ENCODE peak calls at places on chromosomes 6 and 20, in nine cellular contexts. One of them, this sample, is unnamed.

GRCh38 chr20:12293900-12294299 is 376.2 kb downstream of the BTBD3 start:
- DNase-seq in thyroid gland: no peak
- DNase-seq in H9: no peak
- DNase-seq in endothelial cell: no peak
- DNase-seq in neural crest cell: no peak
- DNase-seq in upper lobe of right lung: no peak
- DNase-seq in foreskin fibroblast: no peak
- DNase-seq in esophagus muscularis mucosa: no peak
- DNase-seq in A673: no peak
- DNase-seq in this sample: no peak

GRCh38 chr6:158789115-158789917 is 29.9 kb downstream of the EZR start:
- DNase-seq in thyroid gland: peak
- DNase-seq in H9: no peak
- DNase-seq in endothelial cell: no peak
- DNase-seq in neural crest cell: no peak
- DNase-seq in upper lobe of right lung: no peak
- DNase-seq in foreskin fibroblast: no peak
- DNase-seq in esophagus muscularis mucosa: no peak
- DNase-seq in A673: no peak
- DNase-seq in this sample: no peak

GRCh38 chr6:133814797-133815196 is 74.1 kb upstream of the TCF21 start:
- DNase-seq in thyroid gland: no peak
- DNase-seq in H9: no peak
- DNase-seq in endothelial cell: no peak
- DNase-seq in neural crest cell: no peak
- DNase-seq in upper lobe of right lung: no peak
- DNase-seq in foreskin fibroblast: peak
- DNase-seq in esophagus muscularis mucosa: no peak
- DNase-seq in A673: peak
- DNase-seq in this sample: peak

GRCh38 chr6:11769816-11770545 is 8.6 kb downstream of the ADTRP start:
- DNase-seq in thyroid gland: no peak
- DNase-seq in H9: peak
- DNase-seq in endothelial cell: no peak
- DNase-seq in neural crest cell: no peak
- DNase-seq in upper lobe of right lung: no peak
- DNase-seq in foreskin fibroblast: no peak
- DNase-seq in esophagus muscularis mucosa: no peak
- DNase-seq in A673: no peak
- DNase-seq in this sample: no peak

GRCh38 chr6:113909224-113909856 is 52.2 kb downstream of the MARCKS start:
- DNase-seq in thyroid gland: no peak
- DNase-seq in H9: no peak
- DNase-seq in endothelial cell: peak
- DNase-seq in neural crest cell: peak
- DNase-seq in upper lobe of right lung: no peak
- DNase-seq in foreskin fibroblast: peak
- DNase-seq in esophagus muscularis mucosa: no peak
- DNase-seq in A673: peak
- DNase-seq in this sample: peak

GRCh38 chr20:44253528-44253927 is 6.4 kb downstream of the GDAP1L1 start:
- DNase-seq in thyroid gland: no peak
- DNase-seq in H9: peak
- DNase-seq in endothelial cell: no peak
- DNase-seq in neural crest cell: no peak
- DNase-seq in upper lobe of right lung: no peak
- DNase-seq in foreskin fibroblast: no peak
- DNase-seq in esophagus muscularis mucosa: no peak
- DNase-seq in A673: no peak
- DNase-seq in this sample: no peak

GRCh38 chr6:12119085-12119588 is 107.0 kb downstream of the HIVEP1 start:
- DNase-seq in thyroid gland: peak
- DNase-seq in H9: no peak
- DNase-seq in endothelial cell: no peak
- DNase-seq in neural crest cell: no peak
- DNase-seq in upper lobe of right lung: no peak
- DNase-seq in foreskin fibroblast: no peak
- DNase-seq in esophagus muscularis mucosa: no peak
- DNase-seq in A673: no peak
- DNase-seq in this sample: peak

GRCh38 chr6:109690373-109690739 is 646 bp downstream of the AK9 start:
- DNase-seq in thyroid gland: peak
- DNase-seq in H9: peak
- DNase-seq in endothelial cell: peak
- DNase-seq in neural crest cell: peak
- DNase-seq in upper lobe of right lung: peak
- DNase-seq in foreskin fibroblast: peak
- DNase-seq in esophagus muscularis mucosa: no peak
- DNase-seq in A673: no peak
- DNase-seq in this sample: no peak

GRCh38 chr20:55544638-55545037 is 460.7 kb downstream of the CBLN4 start:
- DNase-seq in thyroid gland: no peak
- DNase-seq in H9: no peak
- DNase-seq in endothelial cell: no peak
- DNase-seq in neural crest cell: no peak
- DNase-seq in upper lobe of right lung: no peak
- DNase-seq in foreskin fibroblast: no peak
- DNase-seq in esophagus muscularis mucosa: no peak
- DNase-seq in A673: no peak
- DNase-seq in this sample: no peak

GRCh38 chr6:12289655-12290489 is at the start of gene EDN1:
- DNase-seq in thyroid gland: peak
- DNase-seq in H9: peak
- DNase-seq in endothelial cell: peak
- DNase-seq in neural crest cell: peak
- DNase-seq in upper lobe of right lung: peak
- DNase-seq in foreskin fibroblast: peak
- DNase-seq in esophagus muscularis mucosa: no peak
- DNase-seq in A673: peak
- DNase-seq in this sample: peak

GRCh38 chr20:44773070-44773829 is 27.6 kb downstream of the KCNK15 start:
- DNase-seq in thyroid gland: no peak
- DNase-seq in H9: no peak
- DNase-seq in endothelial cell: no peak
- DNase-seq in neural crest cell: no peak
- DNase-seq in upper lobe of right lung: no peak
- DNase-seq in foreskin fibroblast: no peak
- DNase-seq in esophagus muscularis mucosa: no peak
- DNase-seq in A673: no peak
- DNase-seq in this sample: no peak

GRCh38 chr6:118495639-118496296 is 52.3 kb upstream of the PLN start:
- DNase-seq in thyroid gland: no peak
- DNase-seq in H9: no peak
- DNase-seq in endothelial cell: no peak
- DNase-seq in neural crest cell: no peak
- DNase-seq in upper lobe of right lung: no peak
- DNase-seq in foreskin fibroblast: peak
- DNase-seq in esophagus muscularis mucosa: no peak
- DNase-seq in A673: no peak
- DNase-seq in this sample: no peak

GRCh38 chr6:135002229-135002844 is 52.3 kb downstream of the HBS1L start:
- DNase-seq in thyroid gland: no peak
- DNase-seq in H9: no peak
- DNase-seq in endothelial cell: no peak
- DNase-seq in neural crest cell: no peak
- DNase-seq in upper lobe of right lung: no peak
- DNase-seq in foreskin fibroblast: peak
- DNase-seq in esophagus muscularis mucosa: no peak
- DNase-seq in A673: peak
- DNase-seq in this sample: peak

GRCh38 chr20:38290829-38291581 is 13.0 kb upstream of the BPI start:
- DNase-seq in thyroid gland: no peak
- DNase-seq in H9: peak
- DNase-seq in endothelial cell: peak
- DNase-seq in neural crest cell: peak
- DNase-seq in upper lobe of right lung: no peak
- DNase-seq in foreskin fibroblast: peak
- DNase-seq in esophagus muscularis mucosa: no peak
- DNase-seq in A673: peak
- DNase-seq in this sample: peak

GRCh38 chr6:11298651-11299420 is 66.4 kb upstream of the NEDD9 start:
- DNase-seq in thyroid gland: peak
- DNase-seq in H9: peak
- DNase-seq in endothelial cell: peak
- DNase-seq in neural crest cell: no peak
- DNase-seq in upper lobe of right lung: no peak
- DNase-seq in foreskin fibroblast: no peak
- DNase-seq in esophagus muscularis mucosa: no peak
- DNase-seq in A673: no peak
- DNase-seq in this sample: no peak

DNA sequence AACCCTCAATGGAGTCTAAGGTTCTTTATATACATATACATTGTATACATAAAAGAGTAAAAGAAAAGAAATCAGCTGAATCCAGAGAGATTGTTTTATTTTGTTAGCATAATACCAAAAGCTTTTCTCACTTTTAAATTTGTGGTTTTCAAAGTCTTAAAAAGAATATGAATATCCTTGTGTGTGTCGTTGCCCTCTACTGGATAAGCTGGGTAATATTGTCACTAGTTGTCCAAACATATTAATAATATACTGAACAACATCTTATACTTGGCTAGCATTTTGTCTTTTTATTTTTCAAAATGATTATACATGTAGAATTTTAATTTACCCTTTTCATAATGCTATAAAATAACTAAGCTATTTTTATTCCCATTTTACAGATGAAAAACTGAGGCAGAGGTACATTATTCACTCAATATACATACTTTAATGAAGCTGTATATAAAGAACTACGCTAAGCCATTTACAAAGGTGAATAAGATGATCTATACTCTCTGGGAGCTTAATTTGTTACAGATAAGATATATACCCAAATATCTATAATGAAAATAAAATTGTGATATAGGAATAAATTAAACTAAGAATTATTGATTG is 531.7 kb downstream of the TFAP2B start:
- DNase-seq in thyroid gland: no peak
- DNase-seq in H9: no peak
- DNase-seq in endothelial cell: no peak
- DNase-seq in neural crest cell: no peak
- DNase-seq in upper lobe of right lung: no peak
- DNase-seq in foreskin fibroblast: peak
- DNase-seq in esophagus muscularis mucosa: no peak
- DNase-seq in A673: peak
- DNase-seq in this sample: peak
- TF ChIP-seq CTCF in thyroid gland: no peak
- TF ChIP-seq CTCF in H9: peak
- TF ChIP-seq CTCF in endothelial cell: peak
- TF ChIP-seq CTCF in neural crest cell: peak
- TF ChIP-seq CTCF in upper lobe of right lung: peak
- TF ChIP-seq CTCF in foreskin fibroblast: no peak
- TF ChIP-seq CTCF in esophagus muscularis mucosa: no peak
- TF ChIP-seq CTCF in A673: peak
- TF ChIP-seq CTCF in this sample: no peak

GRCh38 chr6:160792711-160793110 is 90.7 kb downstream of the PLG start:
- DNase-seq in thyroid gland: no peak
- DNase-seq in H9: no peak
- DNase-seq in endothelial cell: no peak
- DNase-seq in neural crest cell: no peak
- DNase-seq in upper lobe of right lung: no peak
- DNase-seq in foreskin fibroblast: no peak
- DNase-seq in esophagus muscularis mucosa: no peak
- DNase-seq in A673: no peak
- DNase-seq in this sample: no peak
- TF ChIP-seq CTCF in thyroid gland: no peak
- TF ChIP-seq CTCF in H9: no peak
- TF ChIP-seq CTCF in endothelial cell: no peak
- TF ChIP-seq CTCF in neural crest cell: no peak
- TF ChIP-seq CTCF in upper lobe of right lung: no peak
- TF ChIP-seq CTCF in foreskin fibroblast: no peak
- TF ChIP-seq CTCF in esophagus muscularis mucosa: no peak
- TF ChIP-seq CTCF in A673: no peak
- TF ChIP-seq CTCF in this sample: no peak

DNA sequence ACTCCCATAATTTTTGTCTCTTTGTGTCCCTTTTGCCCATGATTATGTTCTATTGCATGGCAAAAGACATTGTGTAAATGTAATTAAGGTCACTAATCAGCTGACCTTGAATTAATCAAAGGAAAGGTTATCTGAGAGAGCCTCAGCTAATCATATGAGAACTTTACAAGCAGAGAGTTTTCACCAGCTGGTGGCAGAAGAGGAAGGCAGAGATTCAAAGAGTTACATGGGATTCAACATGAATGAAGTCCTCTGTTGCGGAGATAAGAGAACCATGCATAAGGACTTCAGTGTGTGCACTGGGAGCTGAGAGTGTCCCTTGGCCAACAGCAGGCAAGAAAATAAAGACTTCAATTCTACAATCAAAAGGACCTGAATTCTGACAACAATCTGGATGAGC is 494.1 kb upstream of the ARID1B start:
- DNase-seq in thyroid gland: no peak
- DNase-seq in H9: no peak
- DNase-seq in endothelial cell: no peak
- DNase-seq in neural crest cell: no peak
- DNase-seq in upper lobe of right lung: no peak
- DNase-seq in foreskin fibroblast: no peak
- DNase-seq in esophagus muscularis mucosa: no peak
- DNase-seq in A673: peak
- DNase-seq in this sample: no peak
- TF ChIP-seq CTCF in thyroid gland: no peak
- TF ChIP-seq CTCF in H9: no peak
- TF ChIP-seq CTCF in endothelial cell: no peak
- TF ChIP-seq CTCF in neural crest cell: no peak
- TF ChIP-seq CTCF in upper lobe of right lung: no peak
- TF ChIP-seq CTCF in foreskin fibroblast: no peak
- TF ChIP-seq CTCF in esophagus muscularis mucosa: no peak
- TF ChIP-seq CTCF in A673: peak
- TF ChIP-seq CTCF in this sample: no peak

GRCh38 chr6:39365281-39366074 is 43.0 kb upstream of the KCNK16 start:
- DNase-seq in thyroid gland: no peak
- DNase-seq in H9: no peak
- DNase-seq in endothelial cell: no peak
- DNase-seq in neural crest cell: no peak
- DNase-seq in upper lobe of right lung: no peak
- DNase-seq in foreskin fibroblast: peak
- DNase-seq in esophagus muscularis mucosa: no peak
- DNase-seq in A673: peak
- DNase-seq in this sample: no peak

GRCh38 chr6:39363280-39363679 is 40.8 kb upstream of the KCNK16 start:
- DNase-seq in thyroid gland: no peak
- DNase-seq in H9: no peak
- DNase-seq in endothelial cell: no peak
- DNase-seq in neural crest cell: no peak
- DNase-seq in upper lobe of right lung: no peak
- DNase-seq in foreskin fibroblast: no peak
- DNase-seq in esophagus muscularis mucosa: no peak
- DNase-seq in A673: no peak
- DNase-seq in this sample: no peak

GRCh38 chr6:39360378-39360777 is 37.9 kb upstream of the KCNK16 start:
- DNase-seq in thyroid gland: no peak
- DNase-seq in H9: no peak
- DNase-seq in endothelial cell: no peak
- DNase-seq in neural crest cell: no peak
- DNase-seq in upper lobe of right lung: peak
- DNase-seq in foreskin fibroblast: no peak
- DNase-seq in esophagus muscularis mucosa: no peak
- DNase-seq in A673: no peak
- DNase-seq in this sample: no peak

GRCh38 chr6:39361657-39362486 is 39.4 kb upstream of the KCNK16 start:
- DNase-seq in thyroid gland: peak
- DNase-seq in H9: peak
- DNase-seq in endothelial cell: peak
- DNase-seq in neural crest cell: peak
- DNase-seq in upper lobe of right lung: peak
- DNase-seq in foreskin fibroblast: peak
- DNase-seq in esophagus muscularis mucosa: no peak
- DNase-seq in A673: peak
- DNase-seq in this sample: peak

GRCh38 chr6:39362487-39362865 is 40.0 kb upstream of the KCNK16 start:
- DNase-seq in thyroid gland: no peak
- DNase-seq in H9: no peak
- DNase-seq in endothelial cell: no peak
- DNase-seq in neural crest cell: no peak
- DNase-seq in upper lobe of right lung: no peak
- DNase-seq in foreskin fibroblast: peak
- DNase-seq in esophagus muscularis mucosa: no peak
- DNase-seq in A673: peak
- DNase-seq in this sample: no peak
- TF ChIP-seq CTCF in thyroid gland: no peak
- TF ChIP-seq CTCF in H9: no peak
- TF ChIP-seq CTCF in endothelial cell: peak
- TF ChIP-seq CTCF in neural crest cell: no peak
- TF ChIP-seq CTCF in upper lobe of right lung: no peak
- TF ChIP-seq CTCF in foreskin fibroblast: peak
- TF ChIP-seq CTCF in esophagus muscularis mucosa: no peak
- TF ChIP-seq CTCF in A673: peak
- TF ChIP-seq CTCF in this sample: no peak

This sample was measured in fibroblast of the aortic adventitia.